ENCODE peak calls at places on chromosomes 12 and 14, in five cellular contexts. U, Q, R, N and Y are unnamed samples.

GRCh38 chr14:97707603-97708002 is 910.4 kb downstream of the VRK1 start:
- DNase-seq in Q (no peak), N (peak; percentile 78), U (no peak), R (no peak), Y (no peak)

GRCh38 chr12:119082496-119082895 is 96.2 kb upstream of the HSPB8 start:
- DNase-seq in R (no peak), N (no peak), Q (no peak), U (no peak), Y (no peak)

GRCh38 chr12:22744197-22744596 is 119.2 kb downstream of the ETNK1 start:
- DNase-seq in U (no peak), R (no peak), Q (no peak), N (no peak), Y (no peak)

GRCh38 chr12:5946388-5946787 is 1.3 kb upstream of the ANO2 start:
- DNase-seq in Q (no peak), R (no peak), N (no peak), U (no peak), Y (no peak)

GRCh38 chr12:15532364-15532977 is 210.2 kb downstream of the PTPRO start:
- DNase-seq in R (peak; percentile 74), N (peak; percentile 66), U (peak; percentile 45), Q (peak; percentile 19), Y (peak; percentile 39)

GRCh38 chr14:103819503-103820307 is 27.7 kb downstream of the PPP1R13B start:
- DNase-seq in N (peak; percentile 11), U (peak; percentile 19), Q (no peak), R (peak; percentile 2), Y (no peak)

GRCh38 chr12:34395056-34396005 is 373.0 kb downstream of the ALG10 start:
- DNase-seq in U (peak; percentile 0), Q (no peak), R (no peak), N (no peak), Y (peak; percentile 4)

GRCh38 chr12:23834076-23834475 is 115.4 kb downstream of the SOX5 start:
- DNase-seq in Q (no peak), R (no peak), N (no peak), U (no peak), Y (no peak)

GRCh38 chr12:67891566-67891965 is 97.7 kb upstream of the IFNG-AS1 start:
- DNase-seq in R (no peak), Q (no peak), U (no peak), N (no peak), Y (no peak)

GRCh38 chr12:34290191-34290995 is 268.1 kb downstream of the ALG10 start:
- DNase-seq in N (no peak), R (no peak), U (no peak), Q (no peak), Y (no peak)

GRCh38 chr12:62631531-62632520 is 165.2 kb downstream of the MON2 start:
- DNase-seq in Q (no peak), U (peak; percentile 62), N (peak; percentile 50), R (peak; percentile 68), Y (peak; percentile 75)

GRCh38 chr12:132559652-132560420 is 50.5 kb downstream of the LRCOL1 start:
- DNase-seq in N (peak; percentile 64), U (peak; percentile 61), Q (no peak), R (peak; percentile 81), Y (peak; percentile 95)

GRCh38 chr12:25959069-25959961 is 833 bp downstream of the RASSF8 start:
- DNase-seq in R (peak; percentile 54), N (peak; percentile 9), U (peak; percentile 43), Q (no peak), Y (no peak)

GRCh38 chr12:55930771-55931316 is at the start of gene DGKA:
- DNase-seq in R (peak; percentile 62), Q (no peak), U (peak; percentile 32), N (peak; percentile 73), Y (peak; percentile 81)

GRCh38 chr12:256958-257357 is 5.7 kb downstream of the SLC6A13 start:
- DNase-seq in U (no peak), N (no peak), R (no peak), Q (no peak), Y (no peak)

GRCh38 chr12:112473056-112473455 is 54.3 kb downstream of the PTPN11 start:
- DNase-seq in N (peak; percentile 2), Q (no peak), R (peak; percentile 7), U (no peak), Y (peak; percentile 27)

GRCh38 chr12:31629756-31630732 is 29.4 kb upstream of the ETFBKMT start:
- DNase-seq in N (no peak), U (no peak), Q (no peak), R (no peak), Y (no peak)

GRCh38 chr14:56666716-56667115 is 87.1 kb downstream of the TMEM260 start:
- DNase-seq in Q (peak; percentile 61), U (no peak), N (no peak), R (no peak), Y (no peak)

GRCh38 chr12:3371018-3371417 is 120.0 kb upstream of the PRMT8 start:
- DNase-seq in R (no peak), U (no peak), N (no peak), Q (no peak), Y (no peak)

GRCh38 chr12:49365542-49365941 is 1.7 kb upstream of the SPATS2 start:
- DNase-seq in R (no peak), N (no peak), Q (no peak), U (no peak), Y (no peak)

GRCh38 chr12:116094475-116094874 is 183.0 kb downstream of the MED13L start:
- DNase-seq in U (no peak), Q (no peak), N (no peak), R (no peak), Y (no peak)

GRCh38 chr12:68175566-68176033 is 16.1 kb upstream of the IFNG start:
- DNase-seq in N (peak; percentile 76), U (peak; percentile 5), R (no peak), Q (no peak), Y (peak; percentile 67)

GRCh38 chr14:21498540-21499526 is 12.3 kb downstream of the METTL3 start:
- DNase-seq in U (peak; percentile 38), N (peak; percentile 57), R (peak; percentile 40), Q (no peak), Y (peak; percentile 44)

GRCh38 chr12:61891632-61892031 is 368.6 kb upstream of the USP15 start:
- DNase-seq in N (no peak), Q (no peak), R (peak; percentile 4), U (no peak), Y (no peak)

GRCh38 chr14:58668848-58669480 is 31.2 kb downstream of the DACT1 start:
- DNase-seq in N (no peak), U (no peak), R (no peak), Q (no peak), Y (no peak)

GRCh38 chr14:37018571-37019240 is 153.7 kb downstream of the SLC25A21 start:
- DNase-seq in N (no peak), Q (no peak), R (no peak), U (no peak), Y (no peak)

GRCh38 chr12:11630046-11630706 is 19.3 kb upstream of the ETV6 start:
- DNase-seq in Q (no peak), R (peak; percentile 32), N (no peak), U (no peak), Y (no peak)

GRCh38 chr14:24100197-24100981 is 6.3 kb downstream of the PCK2 start:
- DNase-seq in R (no peak), Q (no peak), N (no peak), U (no peak), Y (no peak)
- TF ChIP-seq CTCF in R (no peak), Q (no peak), N (no peak), U (no peak), Y (no peak)

GRCh38 chr14:83300454-83301064 is 1766.9 kb upstream of the SEL1L start:
- DNase-seq in Q (no peak), U (no peak), N (peak; percentile 5), R (no peak), Y (peak; percentile 4)
- TF ChIP-seq CTCF in Q (peak; percentile 86), U (peak; percentile 94), N (peak; percentile 72), R (no peak), Y (peak; percentile 76)

GRCh38 chr14:74942608-74943007 is 12.8 kb downstream of the PGF start:
- DNase-seq in N (peak; percentile 65), R (no peak), U (no peak), Q (no peak), Y (no peak)

GRCh38 chr14:74946659-74947281 is 8.6 kb downstream of the PGF start:
- DNase-seq in N (no peak), Q (no peak), U (no peak), R (no peak), Y (no peak)

GRCh38 chr14:74947353-74948227 is 7.8 kb downstream of the PGF start:
- DNase-seq in R (no peak), N (no peak), U (no peak), Q (no peak), Y (no peak)

GRCh38 chr14:74945852-74946658 is 9.3 kb downstream of the PGF start:
- DNase-seq in R (peak; percentile 86), U (peak; percentile 91), N (peak; percentile 81), Q (no peak), Y (peak; percentile 93)

DNA sequence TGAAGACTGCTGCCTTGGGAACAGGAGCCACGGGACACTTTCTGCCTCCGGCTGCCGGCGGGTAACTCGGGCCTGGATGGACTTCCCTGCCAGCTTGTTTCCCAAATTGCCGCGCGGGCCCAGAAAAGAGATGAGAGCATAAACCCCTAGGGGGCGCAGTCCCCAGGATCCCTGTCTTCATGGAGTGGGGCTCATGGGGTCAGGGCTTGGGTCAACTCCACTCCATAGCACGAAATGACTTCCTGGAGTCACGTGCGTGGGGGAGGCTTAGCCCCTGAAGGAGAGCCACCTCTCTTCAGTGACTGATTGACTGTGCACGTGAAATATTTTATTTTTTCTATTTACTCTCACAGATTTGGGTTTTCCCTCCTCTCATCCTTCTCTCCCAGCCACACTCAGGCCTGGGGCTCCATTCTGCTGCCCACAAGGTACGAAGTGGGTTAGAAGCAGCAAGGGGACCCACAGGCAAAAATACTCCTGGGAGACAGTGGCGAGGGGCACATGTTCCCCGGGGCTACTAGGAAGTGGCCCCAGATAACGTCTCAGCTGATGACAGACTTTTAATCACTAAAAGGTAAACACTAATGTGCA is 10.0 kb downstream of the PGF start:
- DNase-seq in N (peak; percentile 40), R (peak; percentile 52), Q (no peak), U (peak; percentile 81), Y (no peak)
- TF ChIP-seq CTCF in N (peak; percentile 54), R (peak; percentile 46), Q (peak; percentile 62), U (peak; percentile 76), Y (peak; percentile 57)

GRCh38 chr12:85310456-85311076 is 30.5 kb downstream of the ALX1 start:
- DNase-seq in R (no peak), N (peak; percentile 3), U (no peak), Q (no peak), Y (no peak)
- TF ChIP-seq CTCF in R (peak; percentile 35), N (peak; percentile 9), U (peak; percentile 80), Q (peak; percentile 31), Y (peak; percentile 10)

DNA sequence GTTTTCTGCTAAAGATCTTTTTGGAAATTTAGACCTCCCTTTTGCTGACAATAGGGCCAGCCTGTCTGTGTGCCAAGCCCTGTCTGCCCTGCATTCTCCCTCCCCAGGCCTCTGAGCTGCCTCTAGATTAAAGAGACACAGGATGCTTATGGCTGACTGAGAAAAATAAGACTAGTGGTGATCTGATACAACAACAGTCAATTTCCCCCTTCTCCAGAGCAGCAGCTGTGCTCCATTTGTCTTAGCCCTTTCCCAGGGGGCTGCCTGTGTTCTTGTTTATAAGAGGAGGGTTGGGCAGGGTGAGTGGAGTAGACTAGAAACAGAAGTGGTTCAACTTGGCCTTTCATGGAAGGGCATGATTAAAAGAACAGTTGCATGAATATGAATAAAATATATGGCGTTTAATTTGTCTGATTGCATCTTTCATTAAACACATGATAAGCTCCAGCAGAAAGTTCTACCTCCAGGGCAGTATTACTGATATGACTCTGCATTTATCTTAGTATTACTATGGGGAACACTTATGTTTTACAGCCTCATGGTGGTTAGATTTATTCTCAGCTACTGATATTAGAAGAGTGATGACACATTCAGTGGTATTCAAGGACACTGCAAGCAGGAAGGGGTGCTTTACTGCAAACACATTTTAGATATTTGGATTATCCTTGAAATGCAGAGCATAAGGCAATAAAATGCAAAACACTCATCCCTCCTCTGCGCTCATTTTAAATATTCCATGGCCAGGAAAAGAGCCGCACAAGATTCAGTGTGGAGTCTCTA is 150.1 kb upstream of the CLEC14A start:
- DNase-seq in Q (no peak), R (no peak), N (no peak), U (no peak), Y (no peak)
- TF ChIP-seq CTCF in Q (no peak), R (no peak), N (no peak), U (peak; percentile 12), Y (no peak)